ENCODE peak calls at places on chromosomes 13 and 19, in five cellular contexts. One of them, this sample, is unnamed.

GRCh38 chr13:36282818-36283432 is 14.7 kb downstream of the CCDC169 start:
- DNase-seq in GM23248: peak; percentile 64
- DNase-seq in MM.1S: peak; percentile 15
- DNase-seq in PC-3: peak; percentile 60
- DNase-seq in SK-N-SH: peak; percentile 44
- DNase-seq in this sample: peak; percentile 41

GRCh38 chr13:55160911-55161310 is 1979.8 kb upstream of the PRR20A start:
- DNase-seq in GM23248: no peak
- DNase-seq in SK-N-SH: no peak
- DNase-seq in PC-3: no peak
- DNase-seq in MM.1S: no peak
- DNase-seq in this sample: no peak

GRCh38 chr13:85191996-85192395 is 607.2 kb downstream of the SLITRK6 start:
- DNase-seq in PC-3: no peak
- DNase-seq in MM.1S: no peak
- DNase-seq in GM23248: no peak
- DNase-seq in SK-N-SH: no peak
- DNase-seq in this sample: no peak

GRCh38 chr13:111528513-111528912 is 208.1 kb downstream of the TEX29 start:
- DNase-seq in GM23248: no peak
- DNase-seq in PC-3: no peak
- DNase-seq in SK-N-SH: no peak
- DNase-seq in MM.1S: no peak
- DNase-seq in this sample: no peak

GRCh38 chr19:34639491-34640085 is 37.4 kb downstream of the SCGB2B2 start:
- DNase-seq in GM23248: peak; percentile 76
- DNase-seq in PC-3: peak; percentile 57
- DNase-seq in SK-N-SH: peak; percentile 43
- DNase-seq in MM.1S: peak; percentile 72
- DNase-seq in this sample: peak; percentile 86

GRCh38 chr13:21338651-21339278 is 120.3 kb downstream of the ZDHHC20 start:
- DNase-seq in GM23248: no peak
- DNase-seq in MM.1S: no peak
- DNase-seq in SK-N-SH: no peak
- DNase-seq in PC-3: peak; percentile 2
- DNase-seq in this sample: peak; percentile 38

GRCh38 chr19:33350538-33351309 is 22.8 kb upstream of the CEBPG start:
- DNase-seq in GM23248: peak; percentile 97
- DNase-seq in MM.1S: no peak
- DNase-seq in PC-3: peak; percentile 31
- DNase-seq in SK-N-SH: no peak
- DNase-seq in this sample: no peak

GRCh38 chr19:17985037-17985818 is 18.3 kb downstream of the KCNN1 start:
- DNase-seq in SK-N-SH: no peak
- DNase-seq in MM.1S: no peak
- DNase-seq in GM23248: peak; percentile 32
- DNase-seq in PC-3: no peak
- DNase-seq in this sample: no peak

GRCh38 chr13:35927554-35927953 is 203.6 kb downstream of the DCLK1 start:
- DNase-seq in PC-3: no peak
- DNase-seq in MM.1S: no peak
- DNase-seq in SK-N-SH: no peak
- DNase-seq in GM23248: peak; percentile 84
- DNase-seq in this sample: no peak

GRCh38 chr19:31979362-31979761 is 366.0 kb upstream of the ZNF507 start:
- DNase-seq in MM.1S: no peak
- DNase-seq in SK-N-SH: no peak
- DNase-seq in GM23248: no peak
- DNase-seq in PC-3: no peak
- DNase-seq in this sample: no peak

GRCh38 chr19:19260417-19260816 is 12.7 kb downstream of the TM6SF2 start:
- DNase-seq in GM23248: no peak
- DNase-seq in MM.1S: no peak
- DNase-seq in PC-3: no peak
- DNase-seq in SK-N-SH: no peak
- DNase-seq in this sample: no peak

DNA sequence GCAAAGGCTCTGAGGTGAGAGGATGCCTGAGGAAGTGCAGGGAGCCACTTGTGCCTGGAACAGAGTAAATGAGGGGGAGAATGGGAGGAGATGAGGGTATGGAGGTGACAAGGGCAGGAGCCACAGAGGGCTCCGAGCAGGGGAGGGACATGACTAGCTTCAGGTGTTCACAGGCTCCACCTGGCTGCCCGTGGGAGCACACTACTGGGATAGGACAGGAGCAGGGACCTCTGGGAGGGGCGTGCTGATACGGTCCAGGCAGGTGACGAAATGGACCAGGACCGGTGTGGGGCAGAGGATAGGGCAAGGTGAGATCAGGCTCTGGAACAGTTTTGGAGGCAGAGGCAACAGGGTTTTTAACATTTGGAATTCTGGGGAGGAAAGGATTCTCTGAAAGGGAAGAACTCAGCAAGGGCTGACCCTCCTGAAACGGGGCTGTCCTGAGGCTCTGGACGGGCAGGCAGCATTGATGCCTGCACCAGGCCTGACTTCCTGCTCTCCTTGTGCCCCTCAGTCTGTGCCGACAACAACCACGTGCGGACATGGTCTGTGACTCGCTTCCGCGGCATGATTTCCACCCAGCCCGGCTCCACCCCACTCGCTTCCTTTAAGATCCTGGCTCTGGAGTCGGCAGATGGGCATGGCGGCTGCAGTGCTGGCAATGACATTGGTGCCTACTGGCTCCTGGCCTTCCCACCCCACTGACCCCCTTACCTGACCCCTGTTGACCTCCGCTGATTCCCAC is 11.6 kb downstream of the SHKBP1 start:
- DNase-seq in PC-3: no peak
- DNase-seq in MM.1S: no peak
- DNase-seq in SK-N-SH: no peak
- DNase-seq in GM23248: no peak
- DNase-seq in this sample: no peak
- H3F3A ChIP-seq in PC-3: no peaks in the 10 kb centered on the region
- H3F3A ChIP-seq in MM.1S: no peaks in the 10 kb centered on the region
- H3F3A ChIP-seq in SK-N-SH: peaks cover 9% of the 10 kb centered on the region
- H3F3A ChIP-seq in GM23248: peaks cover 13% of the 10 kb centered on the region
- H3F3A ChIP-seq in this sample: peaks cover 12% of the 10 kb centered on the region

GRCh38 chr13:98868932-98869331 is 108.9 kb downstream of the DOCK9 start:
- DNase-seq in MM.1S: no peak
- DNase-seq in SK-N-SH: no peak
- DNase-seq in GM23248: no peak
- DNase-seq in PC-3: no peak
- DNase-seq in this sample: no peak
- H3K9ac ChIP-seq in MM.1S: no peak overlapping the region
- H3K9ac ChIP-seq in SK-N-SH: no peak overlapping the region
- H3K9ac ChIP-seq in GM23248: no peak overlapping the region
- H3K9ac ChIP-seq in PC-3: no peak overlapping the region
- H3K9ac ChIP-seq in this sample: no peak overlapping the region

DNA sequence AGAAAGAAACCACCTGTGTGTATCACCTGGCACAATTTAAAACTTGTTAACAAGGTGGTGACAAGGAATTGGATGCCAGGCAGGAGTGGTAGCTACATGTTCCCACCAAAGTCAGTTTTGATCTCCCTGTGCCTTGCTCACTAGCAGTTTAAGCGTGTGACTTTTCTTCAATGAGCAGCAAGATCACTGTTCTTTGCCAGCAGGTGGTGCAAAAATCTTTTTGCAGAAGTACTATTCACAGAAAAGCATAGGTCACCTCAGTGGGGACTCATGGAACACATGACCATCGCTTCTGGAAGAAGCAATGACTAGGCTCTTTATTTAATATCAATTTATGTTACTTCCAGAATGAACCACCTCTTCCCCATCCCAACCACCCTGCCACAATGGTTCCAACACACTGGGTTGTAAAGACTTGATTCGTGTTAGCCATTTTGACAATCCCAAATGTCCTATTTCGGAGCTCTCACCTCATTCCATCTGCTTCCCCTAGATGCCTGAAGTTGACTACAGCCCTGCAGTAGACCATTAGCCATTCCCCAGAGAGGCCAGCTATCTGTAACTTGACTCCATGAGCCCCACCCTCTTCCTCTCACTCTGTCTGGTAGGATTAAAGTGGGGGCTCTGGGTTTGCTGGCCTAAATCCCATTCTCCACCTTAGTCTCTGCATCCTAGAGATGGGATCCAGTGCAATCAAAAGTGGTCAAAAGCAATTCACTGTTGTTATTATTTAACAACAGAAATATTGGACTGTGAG is 59.1 kb upstream of the TNFRSF19 start:
- DNase-seq in PC-3: peak; percentile 50
- DNase-seq in SK-N-SH: no peak
- DNase-seq in MM.1S: no peak
- DNase-seq in GM23248: peak; percentile 49
- DNase-seq in this sample: peak; percentile 54
- TF ChIP-seq EZH2phosphoT487 in PC-3: no peak
- TF ChIP-seq EZH2phosphoT487 in SK-N-SH: no peak
- TF ChIP-seq EZH2phosphoT487 in MM.1S: no peak
- TF ChIP-seq EZH2phosphoT487 in GM23248: no peak
- TF ChIP-seq EZH2phosphoT487 in this sample: no peak

DNA sequence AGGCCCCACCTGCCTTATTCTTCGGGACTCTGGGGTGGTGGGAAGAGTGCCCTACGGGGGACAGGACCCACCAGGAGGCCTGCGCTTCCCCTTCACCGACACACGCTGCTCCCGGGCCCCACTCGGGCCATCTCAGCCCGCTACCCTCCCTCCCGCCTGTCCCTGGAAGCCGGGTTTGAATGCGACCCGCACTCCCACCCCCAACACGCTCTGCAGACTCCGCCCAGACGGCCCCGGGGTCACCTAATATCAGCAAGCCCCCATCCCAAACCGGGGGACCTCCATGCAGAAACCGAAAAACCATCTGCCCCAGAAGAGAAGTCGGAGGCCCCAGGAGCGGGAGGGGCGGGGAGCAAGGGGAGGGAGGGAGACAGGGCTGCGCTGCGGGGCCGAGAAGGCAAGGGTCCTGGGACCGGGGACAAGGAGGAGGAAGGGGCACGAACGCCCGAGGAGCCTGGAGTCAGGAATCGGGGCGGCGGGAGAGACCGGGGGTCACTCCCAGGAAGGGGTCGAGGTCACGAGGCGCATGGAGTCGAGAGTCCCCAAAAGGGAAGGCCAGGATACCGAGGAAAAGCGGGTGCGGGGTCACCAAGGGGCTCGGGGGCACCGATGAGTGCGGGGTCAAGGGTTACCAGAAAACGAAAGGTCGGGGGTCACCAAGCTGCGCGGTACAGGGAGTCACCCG is 766 bp downstream of the SBNO2 start:
- DNase-seq in GM23248: peak; percentile 55
- DNase-seq in PC-3: no peak
- DNase-seq in MM.1S: peak; percentile 22
- DNase-seq in SK-N-SH: peak; percentile 67
- DNase-seq in this sample: peak; percentile 46
- H3F3A ChIP-seq in GM23248: peaks cover 17% of the 10 kb centered on the region
- H3F3A ChIP-seq in PC-3: no peaks in the 10 kb centered on the region
- H3F3A ChIP-seq in MM.1S: no peaks in the 10 kb centered on the region
- H3F3A ChIP-seq in SK-N-SH: peaks cover 17% of the 10 kb centered on the region
- H3F3A ChIP-seq in this sample: peaks cover 26% of the 10 kb centered on the region

GRCh38 chr19:42069619-42070293 is at the start of gene GRIK5:
- DNase-seq in GM23248: peak; percentile 21
- DNase-seq in SK-N-SH: peak; percentile 77
- DNase-seq in PC-3: no peak
- DNase-seq in MM.1S: no peak
- DNase-seq in this sample: peak; percentile 65
- H3K9ac ChIP-seq in GM23248: no peak within 1 kb of the TSS
- H3K9ac ChIP-seq in SK-N-SH: no peak within 1 kb of the TSS
- H3K9ac ChIP-seq in PC-3: no peak within 1 kb of the TSS
- H3K9ac ChIP-seq in MM.1S: no peak within 1 kb of the TSS
- H3K9ac ChIP-seq in this sample: peak within 1 kb of the TSS; percentile 46

This sample was measured in neural progenitor cell.